ENCODE peak calls at places on chromosomes 16 and 17, in nine cellular contexts. One of them, this sample, is unnamed.

GRCh38 chr16:18983565-18984424 is at the start of gene TMC7:
- DNase-seq in HFFc6: peak
- DNase-seq in Calu3: peak
- DNase-seq in brain pericyte: no peak
- DNase-seq in activated naive CD4-positive, alpha-beta T cell treated with anti-CD3 and anti-CD28 coated beads, Interleukin-2, amount 50 U/mL, for 16 hours: no peak
- DNase-seq in NCI-H1048: no peak
- DNase-seq in endothelial cell: peak
- DNase-seq in AG09309: no peak
- DNase-seq in fibroblast of mammary gland: peak
- DNase-seq in this sample: peak

GRCh38 chr17:59633658-59634359 is 14.1 kb downstream of the CLTC start:
- DNase-seq in HFFc6: no peak
- DNase-seq in Calu3: no peak
- DNase-seq in brain pericyte: no peak
- DNase-seq in activated naive CD4-positive, alpha-beta T cell treated with anti-CD3 and anti-CD28 coated beads, Interleukin-2, amount 50 U/mL, for 16 hours: no peak
- DNase-seq in NCI-H1048: no peak
- DNase-seq in endothelial cell: no peak
- DNase-seq in AG09309: no peak
- DNase-seq in fibroblast of mammary gland: no peak
- DNase-seq in this sample: no peak

GRCh38 chr17:16443390-16444257 is 28.3 kb downstream of the TRPV2 start:
- DNase-seq in HFFc6: no peak
- DNase-seq in Calu3: no peak
- DNase-seq in brain pericyte: no peak
- DNase-seq in activated naive CD4-positive, alpha-beta T cell treated with anti-CD3 and anti-CD28 coated beads, Interleukin-2, amount 50 U/mL, for 16 hours: no peak
- DNase-seq in NCI-H1048: no peak
- DNase-seq in endothelial cell: no peak
- DNase-seq in AG09309: no peak
- DNase-seq in fibroblast of mammary gland: no peak
- DNase-seq in this sample: no peak

GRCh38 chr17:3944485-3945388 is 19.5 kb downstream of the ATP2A3 start:
- DNase-seq in HFFc6: no peak
- DNase-seq in Calu3: no peak
- DNase-seq in brain pericyte: no peak
- DNase-seq in activated naive CD4-positive, alpha-beta T cell treated with anti-CD3 and anti-CD28 coated beads, Interleukin-2, amount 50 U/mL, for 16 hours: no peak
- DNase-seq in NCI-H1048: peak
- DNase-seq in endothelial cell: peak
- DNase-seq in AG09309: no peak
- DNase-seq in fibroblast of mammary gland: peak
- DNase-seq in this sample: no peak

GRCh38 chr16:4706871-4707270 is 13.5 kb downstream of the NUDT16L1 start:
- DNase-seq in HFFc6: no peak
- DNase-seq in Calu3: no peak
- DNase-seq in brain pericyte: no peak
- DNase-seq in activated naive CD4-positive, alpha-beta T cell treated with anti-CD3 and anti-CD28 coated beads, Interleukin-2, amount 50 U/mL, for 16 hours: no peak
- DNase-seq in NCI-H1048: no peak
- DNase-seq in endothelial cell: no peak
- DNase-seq in AG09309: no peak
- DNase-seq in fibroblast of mammary gland: no peak
- DNase-seq in this sample: no peak

GRCh38 chr17:28724500-28725165 is 1.4 kb downstream of the TLCD1 start:
- DNase-seq in HFFc6: no peak
- DNase-seq in Calu3: no peak
- DNase-seq in brain pericyte: no peak
- DNase-seq in activated naive CD4-positive, alpha-beta T cell treated with anti-CD3 and anti-CD28 coated beads, Interleukin-2, amount 50 U/mL, for 16 hours: no peak
- DNase-seq in NCI-H1048: no peak
- DNase-seq in endothelial cell: no peak
- DNase-seq in AG09309: no peak
- DNase-seq in fibroblast of mammary gland: no peak
- DNase-seq in this sample: no peak

GRCh38 chr17:39402279-39402889 is 958 bp upstream of the FBXL20 start:
- DNase-seq in HFFc6: peak
- DNase-seq in Calu3: peak
- DNase-seq in brain pericyte: peak
- DNase-seq in activated naive CD4-positive, alpha-beta T cell treated with anti-CD3 and anti-CD28 coated beads, Interleukin-2, amount 50 U/mL, for 16 hours: peak
- DNase-seq in NCI-H1048: peak
- DNase-seq in endothelial cell: peak
- DNase-seq in AG09309: peak
- DNase-seq in fibroblast of mammary gland: peak
- DNase-seq in this sample: peak

GRCh38 chr16:77679901-77680300 is 42.4 kb upstream of the NUDT7 start:
- DNase-seq in HFFc6: no peak
- DNase-seq in Calu3: no peak
- DNase-seq in brain pericyte: no peak
- DNase-seq in activated naive CD4-positive, alpha-beta T cell treated with anti-CD3 and anti-CD28 coated beads, Interleukin-2, amount 50 U/mL, for 16 hours: no peak
- DNase-seq in NCI-H1048: no peak
- DNase-seq in endothelial cell: no peak
- DNase-seq in AG09309: no peak
- DNase-seq in fibroblast of mammary gland: peak
- DNase-seq in this sample: no peak

GRCh38 chr17:50363217-50364060 is 9.5 kb downstream of the MRPL27 start:
- DNase-seq in HFFc6: peak
- DNase-seq in Calu3: no peak
- DNase-seq in brain pericyte: no peak
- DNase-seq in activated naive CD4-positive, alpha-beta T cell treated with anti-CD3 and anti-CD28 coated beads, Interleukin-2, amount 50 U/mL, for 16 hours: no peak
- DNase-seq in NCI-H1048: no peak
- DNase-seq in endothelial cell: peak
- DNase-seq in AG09309: no peak
- DNase-seq in fibroblast of mammary gland: peak
- DNase-seq in this sample: no peak